ENCODE peak calls at places on chromosomes 3 and 15, in seven cellular contexts. One of them, this sample, is unnamed.

GRCh38 chr3:155393316-155393715 is 99.8 kb upstream of the STRIT1 start:
- DNase-seq in astrocyte: no peak
- DNase-seq in ascending aorta: no peak
- DNase-seq in tibial nerve: no peak
- DNase-seq in PC-3: no peak
- DNase-seq in breast epithelium: no peak
- DNase-seq in Peyer's patch: no peak
- DNase-seq in this sample: no peak

GRCh38 chr3:114846252-114846651 is 300.8 kb downstream of the ZBTB20 start:
- DNase-seq in ascending aorta: no peak
- DNase-seq in tibial nerve: no peak
- DNase-seq in Peyer's patch: no peak
- DNase-seq in breast epithelium: no peak
- DNase-seq in PC-3: no peak
- DNase-seq in astrocyte: no peak
- DNase-seq in this sample: no peak

GRCh38 chr3:177561769-177562360 is 364.6 kb upstream of the TBL1XR1 start:
- DNase-seq in ascending aorta: no peak
- DNase-seq in tibial nerve: no peak
- DNase-seq in breast epithelium: no peak
- DNase-seq in Peyer's patch: no peak
- DNase-seq in PC-3: no peak
- DNase-seq in astrocyte: no peak
- DNase-seq in this sample: no peak

GRCh38 chr3:106172780-106173179 is 304.0 kb upstream of the CBLB start:
- DNase-seq in breast epithelium: no peak
- DNase-seq in astrocyte: peak; percentile 27
- DNase-seq in PC-3: no peak
- DNase-seq in tibial nerve: no peak
- DNase-seq in ascending aorta: no peak
- DNase-seq in Peyer's patch: no peak
- DNase-seq in this sample: no peak

GRCh38 chr3:64392001-64392400 is 166.7 kb upstream of the PRICKLE2 start:
- DNase-seq in PC-3: no peak
- DNase-seq in astrocyte: peak; percentile 36
- DNase-seq in ascending aorta: no peak
- DNase-seq in tibial nerve: no peak
- DNase-seq in breast epithelium: no peak
- DNase-seq in Peyer's patch: no peak
- DNase-seq in this sample: no peak

GRCh38 chr3:24354230-24354629 is 140.4 kb downstream of the THRB start:
- DNase-seq in ascending aorta: no peak
- DNase-seq in tibial nerve: no peak
- DNase-seq in PC-3: no peak
- DNase-seq in breast epithelium: no peak
- DNase-seq in astrocyte: no peak
- DNase-seq in Peyer's patch: no peak
- DNase-seq in this sample: no peak

GRCh38 chr3:134579266-134579665 is 71.6 kb downstream of the KY start:
- DNase-seq in PC-3: no peak
- DNase-seq in Peyer's patch: no peak
- DNase-seq in breast epithelium: no peak
- DNase-seq in ascending aorta: no peak
- DNase-seq in tibial nerve: no peak
- DNase-seq in astrocyte: no peak
- DNase-seq in this sample: no peak

GRCh38 chr15:89115547-89115946 is 27.3 kb downstream of the ABHD2 start:
- DNase-seq in astrocyte: no peak
- DNase-seq in tibial nerve: no peak
- DNase-seq in ascending aorta: no peak
- DNase-seq in Peyer's patch: peak; percentile 78
- DNase-seq in PC-3: peak; percentile 45
- DNase-seq in breast epithelium: no peak
- DNase-seq in this sample: no peak

GRCh38 chr3:90080988-90081387 is 973.6 kb downstream of the EPHA3 start:
- DNase-seq in Peyer's patch: no peak
- DNase-seq in tibial nerve: no peak
- DNase-seq in astrocyte: no peak
- DNase-seq in breast epithelium: no peak
- DNase-seq in PC-3: no peak
- DNase-seq in ascending aorta: no peak
- DNase-seq in this sample: no peak

GRCh38 chr3:128112406-128112968 is 11.1 kb downstream of the RUVBL1 start:
- DNase-seq in tibial nerve: no peak
- DNase-seq in breast epithelium: no peak
- DNase-seq in astrocyte: peak; percentile 88
- DNase-seq in ascending aorta: no peak
- DNase-seq in PC-3: peak; percentile 92
- DNase-seq in Peyer's patch: no peak
- DNase-seq in this sample: peak; percentile 51

GRCh38 chr15:57505056-57505713 is 86.5 kb upstream of the MYZAP start:
- DNase-seq in ascending aorta: no peak
- DNase-seq in PC-3: peak; percentile 67
- DNase-seq in tibial nerve: no peak
- DNase-seq in breast epithelium: no peak
- DNase-seq in Peyer's patch: no peak
- DNase-seq in astrocyte: no peak
- DNase-seq in this sample: no peak

GRCh38 chr15:71151061-71151460 is 35.8 kb downstream of the THSD4 start:
- DNase-seq in ascending aorta: no peak
- DNase-seq in PC-3: no peak
- DNase-seq in breast epithelium: no peak
- DNase-seq in astrocyte: peak; percentile 92
- DNase-seq in Peyer's patch: no peak
- DNase-seq in tibial nerve: no peak
- DNase-seq in this sample: no peak

GRCh38 chr3:123522666-123523412 is 62.0 kb downstream of the HACD2 start:
- DNase-seq in astrocyte: no peak
- DNase-seq in PC-3: no peak
- DNase-seq in breast epithelium: no peak
- DNase-seq in ascending aorta: no peak
- DNase-seq in tibial nerve: no peak
- DNase-seq in Peyer's patch: no peak
- DNase-seq in this sample: no peak

GRCh38 chr3:156264771-156265170 is 144.4 kb downstream of the KCNAB1 start:
- DNase-seq in breast epithelium: no peak
- DNase-seq in ascending aorta: no peak
- DNase-seq in astrocyte: peak; percentile 43
- DNase-seq in tibial nerve: no peak
- DNase-seq in Peyer's patch: no peak
- DNase-seq in PC-3: no peak
- DNase-seq in this sample: no peak

GRCh38 chr3:197327701-197328100 is 29.3 kb upstream of the DLG1 start:
- DNase-seq in Peyer's patch: no peak
- DNase-seq in tibial nerve: no peak
- DNase-seq in astrocyte: no peak
- DNase-seq in PC-3: no peak
- DNase-seq in breast epithelium: no peak
- DNase-seq in ascending aorta: no peak
- DNase-seq in this sample: peak; percentile 26

GRCh38 chr3:108669211-108669610 is 79.7 kb downstream of the DZIP3 start:
- DNase-seq in Peyer's patch: no peak
- DNase-seq in PC-3: no peak
- DNase-seq in astrocyte: no peak
- DNase-seq in breast epithelium: no peak
- DNase-seq in ascending aorta: no peak
- DNase-seq in tibial nerve: no peak
- DNase-seq in this sample: no peak

GRCh38 chr3:45938858-45939257 is 4.4 kb upstream of the CXCR6 start:
- DNase-seq in breast epithelium: peak; percentile 80
- DNase-seq in Peyer's patch: peak; percentile 76
- DNase-seq in tibial nerve: peak; percentile 77
- DNase-seq in ascending aorta: peak; percentile 51
- DNase-seq in PC-3: peak; percentile 89
- DNase-seq in astrocyte: peak; percentile 73
- DNase-seq in this sample: peak; percentile 84

GRCh38 chr3:106435899-106436453 is 567.2 kb upstream of the CBLB start:
- DNase-seq in Peyer's patch: no peak
- DNase-seq in PC-3: no peak
- DNase-seq in breast epithelium: no peak
- DNase-seq in astrocyte: no peak
- DNase-seq in tibial nerve: no peak
- DNase-seq in ascending aorta: no peak
- DNase-seq in this sample: no peak

GRCh38 chr15:62545392-62546227 is 380.5 kb upstream of the C2CD4B start:
- DNase-seq in tibial nerve: peak; percentile 42
- DNase-seq in ascending aorta: no peak
- DNase-seq in Peyer's patch: no peak
- DNase-seq in breast epithelium: peak; percentile 58
- DNase-seq in PC-3: peak; percentile 30
- DNase-seq in astrocyte: peak; percentile 66
- DNase-seq in this sample: no peak

GRCh38 chr3:31534036-31534435 is 1.3 kb downstream of the STT3B start:
- DNase-seq in ascending aorta: no peak
- DNase-seq in astrocyte: peak; percentile 10
- DNase-seq in Peyer's patch: no peak
- DNase-seq in PC-3: peak; percentile 37
- DNase-seq in breast epithelium: no peak
- DNase-seq in tibial nerve: no peak
- DNase-seq in this sample: no peak

GRCh38 chr3:136543385-136543784 is 208.8 kb downstream of the STAG1 start:
- DNase-seq in tibial nerve: no peak
- DNase-seq in Peyer's patch: no peak
- DNase-seq in breast epithelium: no peak
- DNase-seq in PC-3: peak; percentile 8
- DNase-seq in astrocyte: no peak
- DNase-seq in ascending aorta: no peak
- DNase-seq in this sample: no peak

DNA sequence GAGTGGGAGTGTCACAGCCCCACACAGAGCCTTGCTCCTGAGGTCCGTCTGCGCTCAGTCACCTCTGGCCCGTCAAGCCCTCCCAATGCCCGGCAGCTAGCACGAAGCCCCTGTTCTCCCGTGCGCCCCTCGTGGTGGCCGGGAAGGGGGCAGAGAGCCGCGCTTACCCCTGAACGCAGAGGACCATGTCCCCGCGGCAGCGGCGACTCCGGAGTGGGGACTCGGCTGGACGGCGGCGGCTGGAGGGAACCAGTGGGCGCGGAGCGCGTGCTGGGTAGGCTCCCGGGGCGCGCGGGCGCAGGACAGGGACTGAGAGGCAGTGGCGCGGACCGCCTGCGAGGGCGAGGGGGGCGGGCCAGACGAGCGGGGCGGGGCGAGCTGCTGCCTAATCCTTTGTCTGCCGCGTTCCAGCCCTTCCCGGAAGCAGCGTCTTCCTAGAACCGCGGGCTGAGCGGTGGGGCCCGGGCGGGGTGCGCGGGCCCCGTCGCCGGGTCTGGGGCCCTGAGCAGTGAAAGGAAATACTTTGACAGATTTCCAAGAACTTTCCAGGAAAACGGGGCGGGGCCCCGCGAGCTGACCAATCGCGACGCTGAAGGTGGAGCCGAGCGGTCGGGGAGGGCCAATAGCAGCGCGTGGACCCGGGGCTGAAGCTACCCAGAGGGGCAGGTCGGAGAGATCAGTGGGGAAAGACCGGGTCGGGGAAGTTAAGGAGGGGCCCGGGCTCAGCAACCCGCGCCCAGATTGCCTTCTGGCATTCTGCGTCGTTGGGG is at the start of gene CISH:
- DNase-seq in PC-3: peak; percentile 96
- DNase-seq in breast epithelium: peak; percentile 92
- DNase-seq in astrocyte: peak; percentile 77
- DNase-seq in Peyer's patch: peak; percentile 97
- DNase-seq in tibial nerve: peak; percentile 90
- DNase-seq in ascending aorta: peak; percentile 80
- DNase-seq in this sample: peak; percentile 86
- H3K4me3 ChIP-seq in PC-3: peak within 1 kb of the TSS; percentile 71
- H3K4me3 ChIP-seq in breast epithelium: peak within 1 kb of the TSS; percentile 76
- H3K4me3 ChIP-seq in astrocyte: peak within 1 kb of the TSS; percentile 65
- H3K4me3 ChIP-seq in Peyer's patch: peak within 1 kb of the TSS; percentile 55
- H3K4me3 ChIP-seq in tibial nerve: peak within 1 kb of the TSS; percentile 67
- H3K4me3 ChIP-seq in ascending aorta: peak within 1 kb of the TSS; percentile 76
- H3K4me3 ChIP-seq in this sample: peak within 1 kb of the TSS; percentile 81

DNA sequence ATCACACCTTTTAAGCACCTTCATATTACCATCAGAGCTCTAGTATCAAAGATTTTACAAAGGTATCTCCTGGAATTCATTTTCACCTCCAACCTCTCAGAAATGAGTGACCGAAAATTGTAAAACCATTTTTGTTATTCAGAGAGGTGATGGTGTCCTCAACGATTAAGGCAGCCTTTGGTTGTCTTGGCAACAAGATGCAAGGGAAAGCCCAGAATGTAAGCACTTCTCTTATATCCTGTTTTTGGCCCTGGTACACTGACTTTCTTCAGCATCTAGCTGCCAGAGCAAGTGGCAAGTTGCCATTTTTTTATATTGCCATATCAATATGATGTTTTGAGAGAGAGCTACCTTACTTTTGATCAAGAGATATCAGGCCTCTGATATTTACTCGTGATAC is 384.9 kb upstream of the NECTIN3 start:
- DNase-seq in breast epithelium: no peak
- DNase-seq in Peyer's patch: no peak
- DNase-seq in tibial nerve: no peak
- DNase-seq in astrocyte: no peak
- DNase-seq in PC-3: no peak
- DNase-seq in ascending aorta: no peak
- DNase-seq in this sample: no peak
- H3K27ac ChIP-seq in breast epithelium: no peak overlapping the region
- H3K27ac ChIP-seq in Peyer's patch: no peak overlapping the region
- H3K27ac ChIP-seq in tibial nerve: no peak overlapping the region
- H3K27ac ChIP-seq in astrocyte: no peak overlapping the region
- H3K27ac ChIP-seq in PC-3: no peak overlapping the region
- H3K27ac ChIP-seq in ascending aorta: no peak overlapping the region
- H3K27ac ChIP-seq in this sample: no peak overlapping the region

GRCh38 chr3:182698078-182698477 is 95.2 kb upstream of the ATP11B start:
- DNase-seq in astrocyte: no peak
- DNase-seq in tibial nerve: no peak
- DNase-seq in breast epithelium: no peak
- DNase-seq in ascending aorta: no peak
- DNase-seq in Peyer's patch: no peak
- DNase-seq in PC-3: no peak
- DNase-seq in this sample: no peak
- TF ChIP-seq CTCF in astrocyte: no peak
- TF ChIP-seq CTCF in tibial nerve: no peak
- TF ChIP-seq CTCF in breast epithelium: no peak
- TF ChIP-seq CTCF in ascending aorta: no peak
- TF ChIP-seq CTCF in Peyer's patch: no peak
- TF ChIP-seq CTCF in PC-3: peak; percentile 29
- TF ChIP-seq CTCF in this sample: no peak

GRCh38 chr3:18024715-18025114 is 282.3 kb upstream of the TBC1D5 start:
- DNase-seq in tibial nerve: no peak
- DNase-seq in PC-3: no peak
- DNase-seq in ascending aorta: no peak
- DNase-seq in breast epithelium: no peak
- DNase-seq in astrocyte: no peak
- DNase-seq in Peyer's patch: no peak
- DNase-seq in this sample: no peak

GRCh38 chr3:18027161-18027939 is 284.9 kb upstream of the TBC1D5 start:
- DNase-seq in PC-3: no peak
- DNase-seq in Peyer's patch: no peak
- DNase-seq in astrocyte: peak; percentile 87
- DNase-seq in tibial nerve: no peak
- DNase-seq in ascending aorta: no peak
- DNase-seq in breast epithelium: no peak
- DNase-seq in this sample: no peak

GRCh38 chr3:18033581-18033980 is 291.1 kb upstream of the TBC1D5 start:
- DNase-seq in PC-3: no peak
- DNase-seq in breast epithelium: no peak
- DNase-seq in Peyer's patch: no peak
- DNase-seq in tibial nerve: no peak
- DNase-seq in astrocyte: no peak
- DNase-seq in ascending aorta: no peak
- DNase-seq in this sample: no peak

GRCh38 chr3:18035641-18036466 is 293.4 kb upstream of the TBC1D5 start:
- DNase-seq in PC-3: no peak
- DNase-seq in ascending aorta: no peak
- DNase-seq in tibial nerve: no peak
- DNase-seq in breast epithelium: no peak
- DNase-seq in Peyer's patch: no peak
- DNase-seq in astrocyte: no peak
- DNase-seq in this sample: no peak

GRCh38 chr3:18030371-18030870 is 288.0 kb upstream of the TBC1D5 start:
- DNase-seq in breast epithelium: no peak
- DNase-seq in astrocyte: no peak
- DNase-seq in tibial nerve: no peak
- DNase-seq in Peyer's patch: no peak
- DNase-seq in PC-3: no peak
- DNase-seq in ascending aorta: no peak
- DNase-seq in this sample: no peak
- H3K4me3 ChIP-seq in breast epithelium: no peak overlapping the region
- H3K4me3 ChIP-seq in astrocyte: no peak overlapping the region
- H3K4me3 ChIP-seq in tibial nerve: no peak overlapping the region
- H3K4me3 ChIP-seq in Peyer's patch: no peak overlapping the region
- H3K4me3 ChIP-seq in PC-3: no peak overlapping the region
- H3K4me3 ChIP-seq in ascending aorta: no peak overlapping the region
- H3K4me3 ChIP-seq in this sample: no peak overlapping the region